ENCODE peak calls at places on chromosomes 1 and 21, in five cellular contexts. B, S, K, L and C are unnamed samples.

GRCh38 chr1:168637350-168637991 is 61.1 kb downstream of the XCL1 start:
- DNase-seq in B (peak; percentile 67), S (peak; percentile 58), K (peak; percentile 41), L (no peak), C (peak; percentile 38)

GRCh38 chr21:24658016-24658415 is 949.3 kb downstream of the MRPL39 start:
- DNase-seq in B (no peak), S (no peak), K (no peak), L (no peak), C (no peak)

GRCh38 chr1:30761312-30762151 is 4.0 kb upstream of the LAPTM5 start:
- DNase-seq in B (no peak), S (peak; percentile 57), K (no peak), L (no peak), C (no peak)

GRCh38 chr1:175527773-175528172 is 215.6 kb downstream of the TNR start:
- DNase-seq in B (no peak), S (no peak), K (no peak), L (no peak), C (no peak)

GRCh38 chr1:82464362-82464931 is 663.7 kb downstream of the ADGRL2 start:
- DNase-seq in B (no peak), S (no peak), K (no peak), L (no peak), C (no peak)

GRCh38 chr1:195851804-195852203 is 756.4 kb downstream of the KCNT2 start:
- DNase-seq in B (no peak), S (no peak), K (no peak), L (no peak), C (peak; percentile 5)

GRCh38 chr1:27127419-27127818 is 27.5 kb downstream of the SLC9A1 start:
- DNase-seq in B (no peak), S (no peak), K (no peak), L (no peak), C (no peak)

GRCh38 chr1:235127774-235128452 is 724 bp downstream of the TOMM20 start:
- DNase-seq in B (no peak), S (no peak), K (no peak), L (peak; percentile 42), C (no peak)

GRCh38 chr1:41480204-41481108 is 4.0 kb downstream of the EDN2 start:
- DNase-seq in B (no peak), S (no peak), K (no peak), L (no peak), C (no peak)

GRCh38 chr1:53076165-53076564 is 14.2 kb downstream of the PODN start:
- DNase-seq in B (no peak), S (no peak), K (no peak), L (no peak), C (no peak)

GRCh38 chr1:216617081-216617480 is 106.1 kb downstream of the ESRRG start:
- DNase-seq in B (no peak), S (no peak), K (no peak), L (no peak), C (no peak)

GRCh38 chr1:72827285-72827684 is 544.9 kb upstream of the NEGR1 start:
- DNase-seq in B (no peak), S (no peak), K (no peak), L (no peak), C (no peak)

GRCh38 chr21:41783476-41784150 is 16.8 kb upstream of the RIPK4 start:
- DNase-seq in B (peak; percentile 68), S (no peak), K (no peak), L (no peak), C (no peak)

GRCh38 chr1:155083865-155084721 is 5.5 kb downstream of the EFNA3 start:
- DNase-seq in B (peak; percentile 74), S (no peak), K (peak; percentile 44), L (no peak), C (no peak)

GRCh38 chr1:95384570-95384969 is 150.6 kb downstream of the RWDD3 start:
- DNase-seq in B (peak; percentile 6), S (peak; percentile 18), K (peak; percentile 24), L (peak; percentile 86), C (peak; percentile 1)

GRCh38 chr1:63557365-63557987 is 34.2 kb downstream of the EFCAB7 start:
- DNase-seq in B (peak; percentile 39), S (peak; percentile 37), K (peak; percentile 24), L (peak; percentile 72), C (peak; percentile 67)

DNA sequence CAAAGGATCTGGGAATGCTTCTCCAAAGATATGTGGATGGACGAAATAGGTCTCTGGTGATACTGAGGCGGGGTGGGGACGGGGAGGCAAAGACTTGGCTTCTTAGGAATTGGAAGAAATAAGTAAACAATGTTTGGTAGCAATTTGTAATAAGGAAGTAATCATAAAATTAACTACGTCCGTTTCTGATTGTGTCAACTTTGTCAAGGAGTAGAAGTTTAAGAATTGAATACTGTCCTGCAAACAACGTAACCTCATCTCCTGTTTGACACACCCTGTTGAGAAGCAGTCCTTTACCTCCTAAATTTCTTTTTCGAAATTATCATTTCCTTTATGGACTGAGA is 471 bp downstream of the POLR3C start:
- DNase-seq in B (no peak), S (no peak), K (no peak), L (no peak), C (no peak)
- TF ChIP-seq MAFK in B (no peak), S (no peak), K (no peak), L (no peak), C (no peak)

DNA sequence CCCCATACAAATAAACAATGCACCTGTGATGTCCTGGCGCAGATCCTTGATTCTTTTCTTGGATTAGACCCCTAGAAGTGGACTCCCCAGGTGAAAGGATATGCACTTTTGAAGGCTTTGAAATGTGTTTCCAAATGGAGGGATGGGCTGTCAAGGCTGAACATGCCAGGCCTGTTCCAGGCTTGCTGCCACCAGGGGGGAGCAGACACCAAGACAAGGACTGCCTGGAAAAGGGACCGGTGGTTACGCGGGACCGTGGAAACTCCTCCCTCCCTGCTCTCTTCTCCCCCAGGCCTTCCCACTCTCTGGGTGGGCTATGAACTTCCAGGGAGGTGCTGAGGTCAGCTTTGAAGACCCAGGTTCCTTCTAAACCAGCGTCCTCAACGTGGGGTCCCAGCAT is 12.7 kb downstream of the C1QB start:
- DNase-seq in B (peak; percentile 42), S (peak; percentile 65), K (no peak), L (peak; percentile 79), C (peak; percentile 43)
- TF ChIP-seq MAFK in B (no peak), S (no peak), K (no peak), L (no peak), C (no peak)

GRCh38 chr1:192516776-192517297 is 58.7 kb upstream of the RGS1 start:
- DNase-seq in B (no peak), S (no peak), K (no peak), L (no peak), C (no peak)
- TF ChIP-seq MAFK in B (no peak), S (no peak), K (no peak), L (no peak), C (no peak)

DNA sequence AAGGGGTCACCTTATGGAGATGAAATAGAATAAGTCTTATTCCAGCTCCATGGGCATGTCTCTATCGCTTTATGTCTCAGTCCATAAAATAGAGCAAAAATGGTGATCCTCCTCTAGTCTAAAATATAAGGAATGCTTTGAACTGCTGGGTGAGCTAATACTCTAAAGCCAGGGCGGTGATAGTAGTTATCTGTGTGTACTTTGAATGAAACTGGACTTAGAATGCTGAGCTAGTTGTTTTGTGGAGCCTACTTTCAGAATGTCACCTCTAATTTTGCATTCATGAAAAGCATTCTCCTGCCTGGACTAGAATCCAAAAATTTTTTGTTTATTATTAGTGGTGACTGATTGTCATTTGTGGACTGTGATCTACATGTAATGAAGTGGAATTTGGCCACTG is 241.6 kb upstream of the C1orf105 start:
- DNase-seq in B (no peak), S (no peak), K (no peak), L (no peak), C (no peak)
- TF ChIP-seq MAFK in B (peak; percentile 25), S (no peak), K (no peak), L (no peak), C (peak; percentile 14)

DNA sequence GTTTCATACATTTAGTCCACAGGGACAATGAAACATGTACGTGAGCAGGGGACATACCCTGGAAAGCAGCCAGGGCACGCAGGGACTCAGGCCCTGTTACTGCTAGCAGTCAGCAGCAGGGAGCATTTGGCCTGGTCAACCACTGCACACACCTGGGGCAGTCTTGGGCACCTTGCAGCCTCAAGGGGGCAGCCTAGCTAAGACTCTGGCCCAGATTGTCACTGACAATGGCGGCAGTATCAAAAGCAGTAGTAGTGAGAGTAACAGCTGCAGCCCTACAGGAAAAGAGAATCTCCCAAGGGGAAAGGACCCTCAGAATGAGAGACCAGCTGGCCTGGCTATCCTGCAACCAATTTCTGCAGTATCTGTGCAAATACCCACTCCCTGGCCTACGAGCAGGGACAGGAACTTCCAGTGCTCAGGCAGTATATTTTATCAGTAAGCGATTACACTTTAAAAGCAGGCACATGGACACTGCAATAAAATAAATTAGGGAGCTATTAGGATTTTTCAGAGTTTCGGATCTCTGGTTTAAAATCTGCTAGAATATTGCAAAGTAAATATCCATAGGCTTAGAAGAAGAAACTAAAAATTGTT is 475.6 kb downstream of the LTN1 start:
- DNase-seq in B (peak; percentile 59), S (no peak), K (peak; percentile 60), L (peak; percentile 85), C (no peak)
- TF ChIP-seq MAFK in B (no peak), S (no peak), K (no peak), L (no peak), C (no peak)

DNA sequence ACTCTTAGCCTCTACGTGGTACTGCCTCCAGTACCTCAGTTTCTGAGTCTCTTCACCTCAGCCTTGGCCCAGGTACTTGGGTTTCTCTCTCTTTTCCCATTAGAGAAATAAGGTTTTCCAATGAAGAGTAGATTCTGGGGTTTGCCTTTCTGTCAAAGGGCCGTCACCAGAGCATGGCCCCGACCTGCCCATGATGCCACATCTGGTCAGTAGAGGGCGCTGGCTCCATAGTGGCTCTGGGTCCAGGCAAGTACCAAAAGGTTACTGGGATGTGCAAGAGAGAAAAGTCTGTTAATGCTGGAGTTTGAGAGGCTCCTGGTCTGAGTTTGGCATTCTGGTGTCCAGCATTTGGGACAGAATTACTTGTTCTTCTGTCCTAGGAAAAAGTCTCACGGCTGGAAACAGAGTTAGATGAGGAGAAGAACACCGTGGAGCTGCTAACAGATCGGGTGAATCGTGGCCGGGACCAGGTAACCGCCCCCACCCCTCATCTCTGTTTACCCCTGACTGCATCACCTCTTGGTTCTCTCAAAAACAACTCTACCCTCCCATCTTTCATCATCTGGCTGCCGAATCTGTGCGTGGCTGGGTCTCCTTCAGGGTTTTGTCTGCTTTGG is 5.3 kb upstream of the TUFT1 start:
- DNase-seq in B (peak; percentile 77), S (peak; percentile 80), K (peak; percentile 53), L (peak; percentile 93), C (peak; percentile 67)
- TF ChIP-seq MAFK in B (no peak), S (no peak), K (no peak), L (no peak), C (no peak)